ENCODE peak calls at places on chromosomes 16 and 17, in five cellular contexts. P, Y, A, T and O are unnamed samples. For H3K27me3, the result is how much of the 10 kb centered on the place peaks cover.

GRCh38 chr16:67683767-67684166 is 17.2 kb downstream of the C16orf86 start:
- DNase-seq in P (no peak), Y (no peak), A (no peak), T (no peak), O (no peak)

GRCh38 chr16:88686062-88686438 is 257 bp downstream of the SNAI3 start:
- DNase-seq in P (no peak), Y (no peak), A (no peak), T (peak), O (no peak)

GRCh38 chr17:50647187-50647586 is 12.5 kb downstream of the ABCC3 start:
- DNase-seq in P (no peak), Y (no peak), A (no peak), T (no peak), O (no peak)

GRCh38 chr17:48729335-48730239 is 1.0 kb upstream of the HOXB13 start:
- DNase-seq in P (no peak), Y (no peak), A (no peak), T (no peak), O (no peak)

GRCh38 chr17:82450357-82451106 is at the start of gene CYBC1:
- DNase-seq in P (peak), Y (peak), A (peak), T (peak), O (peak)

GRCh38 chr16:1300664-1301476 is 8.6 kb upstream of the UBE2I start:
- DNase-seq in P (no peak), Y (no peak), A (peak), T (peak), O (peak)

GRCh38 chr16:87072101-87072500 is 245.1 kb downstream of the C16orf95 start:
- DNase-seq in P (no peak), Y (no peak), A (no peak), T (no peak), O (no peak)

GRCh38 chr17:48472485-48473281 is 42.7 kb upstream of the SKAP1 start:
- DNase-seq in P (peak), Y (peak), A (no peak), T (peak), O (no peak)

GRCh38 chr16:35319536-35320192 is 1860.3 kb downstream of the TP53TG3F start:
- DNase-seq in P (no peak), Y (no peak), A (no peak), T (no peak), O (no peak)

GRCh38 chr17:58572846-58573245 is 58.4 kb upstream of the MTMR4 start:
- DNase-seq in P (no peak), Y (no peak), A (no peak), T (no peak), O (no peak)

GRCh38 chr17:42233148-42233547 is 38.9 kb upstream of the GHDC start:
- DNase-seq in P (peak), Y (peak), A (no peak), T (no peak), O (no peak)

GRCh38 chr17:77392376-77393273 is 251.9 kb downstream of the SEC14L1 start:
- DNase-seq in P (no peak), Y (no peak), A (no peak), T (peak), O (no peak)

GRCh38 chr16:82761858-82762257 is 135.1 kb downstream of the CDH13 start:
- DNase-seq in P (peak), Y (peak), A (no peak), T (no peak), O (no peak)
- H3K4me2 ChIP-seq in P (peak), Y (peak), A (no peak), T (no peak), O (no peak)

GRCh38 chr17:8311131-8311790 is 1.2 kb downstream of the ARHGEF15 start:
- DNase-seq in P (no peak), Y (no peak), A (no peak), T (no peak), O (no peak)
- H3K27me3 ChIP-seq in P (under half), Y (under half), A (under half), T (under half), O (under half)

DNA sequence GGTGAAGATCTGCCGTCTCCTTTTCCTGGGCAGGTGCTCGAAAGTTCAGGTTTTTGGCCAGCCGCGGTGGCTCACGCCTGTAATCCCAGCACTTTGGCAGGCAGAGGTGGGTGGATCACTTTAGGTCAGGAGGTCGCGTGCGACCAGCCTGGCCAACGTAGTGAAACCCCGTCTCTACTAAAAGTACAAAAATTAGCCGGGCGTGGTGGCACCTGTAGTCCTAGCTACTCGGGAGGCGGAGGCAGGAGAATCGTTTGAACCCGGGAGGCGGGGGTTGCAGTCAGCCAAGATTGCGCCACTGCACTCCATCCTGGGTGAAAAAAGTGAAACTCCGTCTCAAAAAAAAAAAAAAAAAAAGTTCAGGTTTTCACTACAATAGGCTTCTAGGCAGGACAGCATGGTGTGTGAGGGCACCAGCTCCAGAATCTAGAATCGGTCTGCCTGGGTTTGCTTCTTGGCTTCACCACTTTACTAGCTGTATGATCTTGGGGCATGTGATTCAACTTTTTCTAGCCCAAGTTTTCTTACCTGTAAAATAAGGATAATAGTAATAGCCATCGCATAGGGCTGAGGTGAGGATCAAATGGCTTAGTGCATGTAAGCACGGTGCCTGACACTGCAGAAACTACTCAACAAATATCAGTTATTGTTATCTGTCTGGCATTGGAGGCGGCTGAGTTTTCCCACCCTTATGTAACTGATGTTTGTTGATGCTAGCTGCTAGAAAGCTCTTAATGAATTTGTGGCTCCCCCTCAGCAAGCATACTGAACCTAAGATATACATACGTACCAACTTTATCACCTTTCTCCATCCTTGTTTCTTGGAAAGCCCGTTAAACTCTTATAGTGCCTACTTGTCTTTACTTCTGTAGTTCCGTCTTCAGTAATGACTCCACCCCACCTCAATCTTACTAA is 1.3 kb downstream of the PSMD12 start:
- DNase-seq in P (no peak), Y (no peak), A (no peak), T (no peak), O (peak)
- H3K4me2 ChIP-seq in P (peak), Y (peak), A (peak), T (peak), O (peak)

GRCh38 chr17:39867084-39867890 is 715 bp upstream of the ZPBP2 start:
- DNase-seq in P (no peak), Y (no peak), A (no peak), T (no peak), O (no peak)
- H3K27me3 ChIP-seq in P (half or more), Y (under half), A (under half), T (half or more), O (under half)

GRCh38 chr16:85136213-85136704 is 24.0 kb upstream of the CIBAR2 start:
- DNase-seq in P (no peak), Y (no peak), A (no peak), T (no peak), O (no peak)
- H3K4me2 ChIP-seq in P (no peak), Y (no peak), A (no peak), T (peak), O (no peak)

GRCh38 chr17:76238847-76239537 is 1.3 kb downstream of the RNF157 start:
- DNase-seq in P (no peak), Y (no peak), A (no peak), T (peak), O (no peak)
- H3K27me3 ChIP-seq in P (under half), Y (under half), A (under half), T (half or more), O (under half)

DNA sequence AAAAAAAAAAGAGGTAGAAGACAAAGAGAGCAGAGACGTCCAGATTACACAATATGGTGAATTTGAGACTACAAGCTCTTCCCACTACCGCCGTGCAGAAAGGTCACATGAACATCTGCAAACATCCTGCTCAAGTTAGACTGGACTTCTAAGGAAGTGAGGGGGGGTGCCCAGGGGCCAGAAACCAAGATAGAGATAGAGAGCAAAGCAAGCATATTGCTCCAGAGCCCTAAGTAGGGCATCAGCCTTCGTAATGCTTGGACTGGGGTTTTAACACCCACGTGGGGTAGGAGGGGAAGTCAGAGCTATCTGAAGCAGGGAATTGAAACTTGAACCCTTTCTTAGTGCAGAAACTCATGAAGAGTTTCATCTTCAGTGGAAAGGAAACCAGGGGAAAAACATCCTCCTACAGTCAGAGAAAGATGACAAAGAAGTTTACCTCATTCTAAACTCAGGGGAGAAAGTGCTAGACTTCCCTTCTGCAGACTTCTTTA is 8.7 kb downstream of the CLEC19A start:
- DNase-seq in P (no peak), Y (no peak), A (no peak), T (no peak), O (no peak)
- H3K4me2 ChIP-seq in P (no peak), Y (no peak), A (no peak), T (no peak), O (no peak)

GRCh38 chr17:79443026-79443425 is 167.8 kb downstream of the RBFOX3 start:
- DNase-seq in P (no peak), Y (no peak), A (no peak), T (no peak), O (no peak)
- H3K27me3 ChIP-seq in P (under half), Y (under half), A (under half), T (under half), O (under half)